ENCODE peak calls at places on chromosomes 11 and 22, in ten cellular contexts. X is fibroblast of lung, V is cardiac muscle cell, K is breast epithelium, N is tibial nerve, A is MM.1S, J is HCT116, H is body of pancreas, P is heart right ventricle, L is psoas muscle. S is an unnamed sample. For H3K9me3, the result is how much of the 10 kb centered on the place peaks cover.

GRCh38 chr22:35258144-35258988 is 1.1 kb downstream of the HMGXB4 start:
- DNase-seq in X (peak), V (peak), K (no peak), N (no peak), A (peak), J (no peak), H (no peak), P (no peak), L (no peak), S (no peak)

GRCh38 chr11:128483211-128483788 is 104.1 kb downstream of the ETS1 start:
- DNase-seq in X (no peak), V (no peak), K (no peak), N (no peak), A (no peak), J (no peak), H (no peak), P (no peak), L (no peak), S (no peak)

GRCh38 chr11:77401486-77402217 is 72.2 kb downstream of the PAK1 start:
- DNase-seq in X (no peak), V (no peak), K (no peak), N (no peak), A (no peak), J (no peak), H (no peak), P (no peak), L (no peak), S (no peak)

GRCh38 chr11:57167125-57167839 is 14.5 kb upstream of the LRRC55 start:
- DNase-seq in X (no peak), V (no peak), K (no peak), N (no peak), A (no peak), J (no peak), H (no peak), P (no peak), L (no peak), S (no peak)

GRCh38 chr11:101456812-101457211 is 127.0 kb downstream of the TRPC6 start:
- DNase-seq in X (peak), V (no peak), K (no peak), N (no peak), A (peak), J (no peak), H (no peak), P (no peak), L (no peak), S (no peak)

GRCh38 chr11:2901854-2902783 is 16.5 kb upstream of the CDKN1C start:
- DNase-seq in X (peak), V (peak), K (peak), N (peak), A (peak), J (peak), H (peak), P (peak), L (peak), S (peak)

GRCh38 chr22:47449508-47450270 is 687.2 kb downstream of the TBC1D22A start:
- DNase-seq in X (no peak), V (no peak), K (no peak), N (no peak), A (no peak), J (no peak), H (no peak), P (no peak), L (no peak), S (no peak)

GRCh38 chr22:22770280-22770871 is 117.2 kb upstream of the IGLL5 start:
- DNase-seq in X (peak), V (no peak), K (no peak), N (no peak), A (no peak), J (no peak), H (peak), P (peak), L (no peak), S (no peak)

GRCh38 chr11:66912963-66913362 is 45.2 kb downstream of the PC start:
- DNase-seq in X (no peak), V (no peak), K (no peak), N (no peak), A (no peak), J (no peak), H (no peak), P (no peak), L (no peak), S (no peak)

GRCh38 chr11:76644591-76644990 is 26.0 kb downstream of the LRRC32 start:
- DNase-seq in X (no peak), V (no peak), K (no peak), N (no peak), A (no peak), J (no peak), H (no peak), P (no peak), L (no peak), S (no peak)

GRCh38 chr11:19594326-19594725 is 118.3 kb upstream of the NAV2 start:
- DNase-seq in X (no peak), V (no peak), K (no peak), N (no peak), A (no peak), J (no peak), H (no peak), P (no peak), L (no peak), S (no peak)

GRCh38 chr11:911031-911889 is 650 bp upstream of the CHID1 start:
- DNase-seq in X (peak), V (peak), K (no peak), N (no peak), A (peak), J (no peak), H (peak), P (peak), L (peak), S (no peak)

GRCh38 chr11:60847281-60847680 is 5.4 kb downstream of the CCDC86 start:
- DNase-seq in X (no peak), V (no peak), K (no peak), N (no peak), A (no peak), J (no peak), H (no peak), P (no peak), L (no peak), S (no peak)

GRCh38 chr11:117856252-117856651 is 20.2 kb downstream of the FXYD6 start:
- DNase-seq in X (no peak), V (no peak), K (no peak), N (no peak), A (no peak), J (no peak), H (no peak), P (no peak), L (no peak), S (no peak)

GRCh38 chr11:17763244-17763643 is 28.7 kb downstream of the KCNC1 start:
- DNase-seq in X (no peak), V (no peak), K (no peak), N (no peak), A (no peak), J (no peak), H (no peak), P (no peak), L (no peak), S (no peak)

GRCh38 chr11:73271936-73272679 is at the start of gene P2RY6:
- DNase-seq in X (peak), V (no peak), K (no peak), N (no peak), A (peak), J (no peak), H (no peak), P (no peak), L (peak), S (no peak)

GRCh38 chr11:115920087-115920461 is 415.9 kb upstream of the CADM1 start:
- DNase-seq in X (peak), V (no peak), K (no peak), N (no peak), A (no peak), J (no peak), H (no peak), P (no peak), L (no peak), S (no peak)

GRCh38 chr11:2775626-2776350 is 76.0 kb upstream of the KCNQ1OT1 start:
- DNase-seq in X (no peak), V (no peak), K (peak), N (peak), A (no peak), J (no peak), H (no peak), P (no peak), L (no peak), S (no peak)

GRCh38 chr11:1237128-1237580 is 14.3 kb downstream of the MUC5B start:
- DNase-seq in X (no peak), V (no peak), K (no peak), N (no peak), A (no peak), J (no peak), H (no peak), P (no peak), L (no peak), S (no peak)

GRCh38 chr11:69055212-69055586 is 6.5 kb downstream of the TPCN2 start:
- DNase-seq in X (no peak), V (no peak), K (no peak), N (no peak), A (no peak), J (no peak), H (no peak), P (no peak), L (no peak), S (no peak)

GRCh38 chr11:73463359-73463758 is 87.2 kb downstream of the RELT start:
- DNase-seq in X (peak), V (no peak), K (no peak), N (no peak), A (no peak), J (no peak), H (no peak), P (no peak), L (no peak), S (peak)

DNA sequence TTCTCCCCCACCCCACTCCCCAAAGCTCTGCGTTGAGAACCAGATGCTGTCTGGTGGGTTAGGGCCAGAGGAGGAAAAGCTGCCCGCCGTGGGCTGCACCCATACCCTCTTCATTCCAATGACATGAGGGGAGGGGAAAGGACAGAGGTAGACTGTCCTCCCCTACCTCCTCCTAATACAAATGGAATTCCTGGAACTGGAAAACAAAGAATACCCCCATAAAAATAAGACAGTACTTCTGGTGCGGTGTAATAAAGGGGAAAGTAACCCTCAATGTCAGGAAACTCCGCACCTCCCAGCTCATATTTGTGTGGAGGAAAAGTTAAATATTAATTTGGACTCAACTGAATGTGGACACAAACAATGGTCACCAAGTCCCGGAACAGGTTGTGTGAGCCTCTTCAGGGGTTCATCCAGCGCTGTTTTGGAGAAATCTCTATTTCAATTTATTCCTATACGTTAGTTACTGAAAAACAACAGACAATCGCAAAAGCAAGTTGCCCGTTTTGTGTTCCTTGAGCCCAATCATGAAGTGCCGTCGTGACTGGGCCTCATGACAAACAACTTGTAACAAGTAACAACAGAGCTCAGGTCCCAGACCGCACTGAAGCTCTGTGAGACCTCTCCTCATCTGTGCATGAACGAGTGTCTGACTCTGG is 55.0 kb upstream of the B3GAT1 start:
- DNase-seq in X (no peak), V (no peak), K (peak), N (no peak), A (no peak), J (no peak), H (no peak), P (no peak), L (no peak), S (no peak)
- H3K27ac ChIP-seq in X (no peak), V (no peak), K (no peak), N (no peak), A (no peak), J (no peak), H (no peak), P (no peak), L (no peak), S (no peak)

GRCh38 chr11:43268786-43269185 is 43.0 kb upstream of the API5 start:
- DNase-seq in X (no peak), V (no peak), K (no peak), N (no peak), A (no peak), J (no peak), H (no peak), P (no peak), L (no peak), S (no peak)
- H3K4me3 ChIP-seq in X (no peak), V (no peak), K (no peak), N (no peak), A (no peak), J (no peak), H (no peak), P (peak), L (no peak), S (no peak)

GRCh38 chr11:46407635-46408034 is 16.1 kb upstream of the CHRM4 start:
- DNase-seq in X (no peak), V (no peak), K (no peak), N (no peak), A (no peak), J (no peak), H (no peak), P (no peak), L (no peak), S (no peak)

GRCh38 chr11:46413755-46414465 is 22.3 kb upstream of the CHRM4 start:
- DNase-seq in X (no peak), V (no peak), K (no peak), N (no peak), A (no peak), J (no peak), H (no peak), P (no peak), L (no peak), S (no peak)

GRCh38 chr11:46408407-46408986 is 16.9 kb upstream of the CHRM4 start:
- DNase-seq in X (no peak), V (no peak), K (no peak), N (no peak), A (no peak), J (no peak), H (no peak), P (no peak), L (no peak), S (no peak)

GRCh38 chr11:46414466-46414796 is 22.9 kb upstream of the CHRM4 start:
- DNase-seq in X (no peak), V (no peak), K (no peak), N (no peak), A (no peak), J (no peak), H (no peak), P (no peak), L (no peak), S (no peak)

GRCh38 chr11:46410021-46410420 is 18.4 kb upstream of the CHRM4 start:
- DNase-seq in X (peak), V (no peak), K (no peak), N (no peak), A (no peak), J (no peak), H (no peak), P (no peak), L (no peak), S (no peak)
- H3K9me3 ChIP-seq in X (under half), V (under half), K (under half), N (under half), A (under half), J (under half), H (under half), P (under half), L (under half), S (under half)

GRCh38 chr22:41827671-41828070 is 5.2 kb upstream of the SREBF2 start:
- DNase-seq in X (peak), V (no peak), K (no peak), N (no peak), A (peak), J (no peak), H (no peak), P (no peak), L (no peak), S (no peak)

GRCh38 chr22:41831383-41831782 is 1.5 kb upstream of the SREBF2 start:
- DNase-seq in X (peak), V (no peak), K (no peak), N (no peak), A (peak), J (no peak), H (no peak), P (no peak), L (peak), S (no peak)

GRCh38 chr22:41828516-41828915 is 4.4 kb upstream of the SREBF2 start:
- DNase-seq in X (no peak), V (no peak), K (no peak), N (no peak), A (no peak), J (no peak), H (peak), P (no peak), L (no peak), S (no peak)

GRCh38 chr22:41831828-41832552 is 915 bp upstream of the SREBF2 start:
- DNase-seq in X (no peak), V (no peak), K (no peak), N (no peak), A (peak), J (no peak), H (no peak), P (no peak), L (no peak), S (no peak)

DNA sequence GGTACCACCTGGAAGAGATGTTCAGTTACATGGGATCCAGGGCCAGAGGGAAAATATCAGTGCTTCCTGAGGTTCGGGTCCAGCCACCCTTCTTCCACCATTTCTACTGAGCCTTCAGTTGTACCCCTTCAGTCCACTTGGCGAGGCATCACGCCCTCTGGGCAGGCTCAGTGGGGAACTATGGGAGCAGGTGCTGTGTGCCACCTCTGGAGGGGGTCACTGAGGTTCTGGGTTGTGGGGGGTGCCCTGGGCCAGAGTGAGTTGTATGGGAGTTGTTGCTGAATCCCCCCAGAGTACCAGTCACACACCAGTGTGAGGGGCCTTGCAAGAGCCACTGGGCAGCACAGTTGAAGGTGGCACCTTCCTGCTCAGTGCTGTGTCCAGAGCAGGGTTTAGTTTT is 2.7 kb upstream of the SREBF2 start:
- DNase-seq in X (no peak), V (no peak), K (no peak), N (no peak), A (no peak), J (no peak), H (no peak), P (no peak), L (no peak), S (no peak)
- H3K27ac ChIP-seq in X (no peak), V (no peak), K (no peak), N (no peak), A (no peak), J (no peak), H (no peak), P (no peak), L (no peak), S (no peak)

DNA sequence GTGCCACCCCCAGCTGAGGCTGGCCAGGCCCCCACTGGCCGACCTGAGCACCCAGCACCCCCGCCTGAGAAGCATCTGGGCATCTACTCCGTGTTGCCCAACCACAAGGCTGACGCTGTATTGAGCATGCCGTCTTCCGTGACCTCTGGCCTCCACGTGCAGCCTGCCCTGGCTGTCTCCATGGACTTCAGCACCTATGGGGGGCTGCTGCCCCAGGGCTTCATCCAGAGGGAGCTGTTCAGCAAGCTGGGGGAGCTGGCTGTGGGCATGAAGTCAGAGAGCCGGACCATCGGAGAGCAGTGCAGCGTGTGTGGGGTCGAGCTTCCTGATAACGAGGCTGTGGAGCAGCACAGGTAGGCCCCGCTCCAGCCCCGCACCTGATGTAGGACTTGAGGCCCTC is 4.7 kb downstream of the ZBTB16 start:
- DNase-seq in X (no peak), V (no peak), K (no peak), N (no peak), A (no peak), J (no peak), H (no peak), P (no peak), L (peak), S (no peak)
- H3K4me3 ChIP-seq in X (no peak), V (no peak), K (peak), N (peak), A (no peak), J (no peak), H (no peak), P (peak), L (peak), S (no peak)

GRCh38 chr11:94880216-94880615 is 93.1 kb downstream of the CWC15 start:
- DNase-seq in X (no peak), V (no peak), K (no peak), N (no peak), A (no peak), J (peak), H (no peak), P (no peak), L (no peak), S (no peak)
- H3K9me3 ChIP-seq in X (under half), V (under half), K (under half), N (under half), A (under half), J (under half), H (under half), P (under half), L (under half), S (under half)

DNA sequence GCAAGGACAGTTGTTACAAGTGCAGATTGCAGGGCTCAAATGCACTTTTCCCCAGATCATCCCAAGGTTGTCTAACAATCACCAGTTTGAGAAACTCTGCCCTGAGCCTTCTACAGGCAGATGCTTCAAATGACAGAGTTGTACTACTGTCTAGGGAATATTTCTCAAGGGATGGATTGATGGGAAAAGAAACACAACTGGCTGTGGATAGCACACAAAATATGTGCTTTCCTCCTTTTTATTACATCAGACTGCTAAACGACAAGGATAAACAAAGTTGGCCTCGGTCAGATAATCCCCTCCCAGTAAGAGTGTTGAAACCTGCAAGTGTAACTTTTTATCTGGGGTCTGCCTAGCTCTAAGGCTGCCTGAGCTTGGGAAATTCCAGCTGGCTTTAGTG is 46.6 kb upstream of the SORL1-AS1 start:
- DNase-seq in X (peak), V (no peak), K (no peak), N (no peak), A (no peak), J (no peak), H (no peak), P (no peak), L (no peak), S (no peak)
- H3K27ac ChIP-seq in X (no peak), V (no peak), K (no peak), N (no peak), A (no peak), J (no peak), H (no peak), P (no peak), L (no peak), S (no peak)

GRCh38 chr11:33931032-33931431 is 39.2 kb upstream of the LMO2 start:
- DNase-seq in X (no peak), V (no peak), K (no peak), N (no peak), A (no peak), J (no peak), H (no peak), P (no peak), L (no peak), S (no peak)
- H3K4me3 ChIP-seq in X (no peak), V (no peak), K (no peak), N (no peak), A (no peak), J (no peak), H (no peak), P (peak), L (peak), S (no peak)

GRCh38 chr11:126446581-126446980 is 91.1 kb downstream of the ST3GAL4 start:
- DNase-seq in X (no peak), V (no peak), K (no peak), N (no peak), A (no peak), J (no peak), H (no peak), P (no peak), L (no peak), S (no peak)
- H3K9me3 ChIP-seq in X (under half), V (under half), K (under half), N (under half), A (under half), J (under half), H (under half), P (under half), L (under half), S (under half)